ENCODE peak calls at places on chromosomes 3 and 15, in seven cellular contexts. T is lung; J is fibroblast of lung; W is iPS DF 6.9; Y is colonic mucosa; D is CD4-positive, alpha-beta memory T cell; R is CD8-positive, alpha-beta T cell. O is an unnamed sample. For H3K4me1 and H3K9me3, the result is how much of the 10 kb centered on the place peaks cover.

GRCh38 chr3:124625084-124625483 is 105.2 kb upstream of the UMPS start:
- DNase-seq in T (no peak), J (no peak), W (no peak), Y (no peak), D (no peak), R (no peak), O (no peak)

GRCh38 chr15:82021992-82022391 is 23.8 kb downstream of the MEX3B start:
- DNase-seq in T (no peak), J (peak), W (no peak), Y (no peak), D (no peak), R (no peak), O (no peak)

GRCh38 chr3:114900908-114901307 is 246.2 kb downstream of the ZBTB20 start:
- DNase-seq in T (no peak), J (no peak), W (no peak), Y (no peak), D (no peak), R (no peak), O (no peak)

GRCh38 chr3:151445283-151446001 is 15.4 kb downstream of the IGSF10 start:
- DNase-seq in T (no peak), J (peak), W (no peak), Y (no peak), D (no peak), R (no peak), O (no peak)

GRCh38 chr3:27758083-27758482 is 36.0 kb upstream of the EOMES start:
- DNase-seq in T (no peak), J (peak), W (no peak), Y (no peak), D (no peak), R (no peak), O (no peak)

GRCh38 chr3:115111632-115112031 is 35.5 kb downstream of the ZBTB20 start:
- DNase-seq in T (no peak), J (peak), W (no peak), Y (no peak), D (no peak), R (no peak), O (no peak)

GRCh38 chr15:64842986-64843561 is 1.4 kb downstream of the PLEKHO2 start:
- DNase-seq in T (no peak), J (peak), W (no peak), Y (no peak), D (no peak), R (no peak), O (peak)

GRCh38 chr3:61685755-61686154 is 124.4 kb downstream of the PTPRG start:
- DNase-seq in T (no peak), J (no peak), W (no peak), Y (no peak), D (no peak), R (no peak), O (no peak)

GRCh38 chr3:141366285-141367037 is 1.8 kb upstream of the ZBTB38 start:
- DNase-seq in T (peak), J (peak), W (no peak), Y (peak), D (no peak), R (no peak), O (peak)

GRCh38 chr3:69012111-69012835 is 1.2 kb downstream of the EOGT start:
- DNase-seq in T (peak), J (peak), W (no peak), Y (peak), D (no peak), R (no peak), O (peak)

GRCh38 chr3:78666458-78666800 is 1101.4 kb downstream of the ROBO1 start:
- DNase-seq in T (no peak), J (peak), W (no peak), Y (no peak), D (no peak), R (no peak), O (no peak)

GRCh38 chr3:181723064-181723463 is 11.3 kb downstream of the SOX2 start:
- DNase-seq in T (no peak), J (no peak), W (no peak), Y (no peak), D (no peak), R (no peak), O (no peak)

GRCh38 chr15:79673416-79674123 is 223.2 kb downstream of the MTHFS start:
- DNase-seq in T (no peak), J (peak), W (no peak), Y (no peak), D (no peak), R (no peak), O (no peak)

GRCh38 chr3:72145506-72146380 is 360.8 kb upstream of the PROK2 start:
- DNase-seq in T (no peak), J (peak), W (no peak), Y (no peak), D (no peak), R (no peak), O (no peak)

GRCh38 chr3:115790759-115791158 is 167.4 kb downstream of the GAP43 start:
- DNase-seq in T (no peak), J (peak), W (no peak), Y (no peak), D (no peak), R (peak), O (no peak)

GRCh38 chr3:128489860-128490649 is 2.9 kb downstream of the GATA2 start:
- DNase-seq in T (no peak), J (peak), W (no peak), Y (peak), D (peak), R (no peak), O (no peak)

DNA sequence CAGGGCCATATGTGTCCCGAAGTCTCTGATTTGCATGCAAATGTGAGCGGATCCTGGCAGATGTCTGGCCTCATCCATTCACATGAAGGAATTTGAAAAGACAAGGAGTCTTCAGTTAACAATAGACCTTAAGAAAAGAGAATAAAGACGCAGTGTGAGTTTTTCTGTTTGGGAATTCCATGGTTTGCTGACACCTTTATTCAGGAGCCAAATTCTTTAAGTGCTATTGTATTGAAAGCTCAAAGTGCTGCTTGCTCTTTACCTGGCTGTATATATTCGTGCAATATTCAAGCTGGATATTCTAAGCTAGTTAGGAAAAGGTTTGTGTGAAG is 2.2 kb downstream of the LRRN1 start:
- DNase-seq in T (no peak), J (no peak), W (peak), Y (no peak), D (no peak), R (no peak), O (no peak)
- H3K4me3 ChIP-seq in T (no peak), J (no peak), W (peak), Y (no peak), D (no peak), R (no peak), O (no peak)

GRCh38 chr15:90563460-90563859 is 33.7 kb downstream of the CRTC3 start:
- DNase-seq in T (no peak), J (no peak), W (no peak), Y (no peak), D (no peak), R (no peak), O (no peak)
- H3K4me1 ChIP-seq in T (under half), J (under half), W (under half), Y (under half), D (half or more), R (half or more), O (under half)

DNA sequence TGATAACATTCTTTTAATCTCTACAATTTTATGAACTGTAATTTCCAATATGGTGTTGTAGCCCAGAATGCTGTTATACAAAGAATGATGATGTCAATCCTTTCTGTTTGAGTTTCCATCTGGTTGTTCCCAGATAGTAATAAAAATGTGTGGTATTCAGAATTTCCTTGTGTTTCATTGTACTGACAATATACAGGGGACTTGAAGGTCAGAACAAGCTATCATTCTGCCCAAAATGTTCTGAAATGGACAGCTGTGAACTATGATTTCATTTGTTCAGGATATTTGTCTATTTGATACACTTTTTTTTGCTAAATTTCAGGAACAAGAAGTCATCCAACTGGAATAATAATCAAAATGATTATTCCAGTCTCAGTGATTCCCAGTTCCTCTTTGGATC is 40.8 kb downstream of the C3orf62 start:
- DNase-seq in T (no peak), J (no peak), W (no peak), Y (no peak), D (no peak), R (no peak), O (no peak)
- H3K9me3 ChIP-seq in T (under half), J (under half), W (under half), Y (under half), D (under half), R (under half), O (under half)

GRCh38 chr3:48765376-48765775 is 48.4 kb upstream of the IP6K2 start:
- DNase-seq in T (no peak), J (peak), W (no peak), Y (no peak), D (no peak), R (no peak), O (no peak)
- H3K4me3 ChIP-seq in T (no peak), J (no peak), W (no peak), Y (no peak), D (no peak), R (no peak), O (no peak)

DNA sequence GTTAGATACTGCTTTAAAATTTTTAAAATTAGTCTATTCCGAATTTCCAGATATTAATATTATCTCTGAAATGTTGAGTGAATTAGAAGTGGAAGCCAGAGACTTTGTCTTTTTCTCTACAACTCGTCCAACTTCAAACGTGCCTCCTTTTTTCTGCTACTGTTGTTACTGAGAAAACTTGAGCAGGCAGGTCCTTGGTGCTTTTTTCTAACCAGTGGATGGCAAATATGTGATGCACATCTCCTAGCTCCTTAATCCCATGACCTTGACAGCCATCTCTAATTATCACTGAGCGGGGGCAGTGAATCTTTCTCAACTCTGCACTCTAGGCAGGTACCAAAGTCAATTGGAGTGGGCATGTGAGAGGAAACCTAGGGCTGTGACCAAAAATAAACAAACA is 50.7 kb downstream of the FNDC3B start:
- DNase-seq in T (no peak), J (no peak), W (no peak), Y (no peak), D (no peak), R (no peak), O (no peak)
- H3K4me1 ChIP-seq in T (under half), J (under half), W (under half), Y (under half), D (under half), R (under half), O (under half)